ENCODE peak calls at places on chromosomes 3 and 15, in six cellular contexts. V is heart left ventricle; Q is tibial artery; H is mucosa of descending colon; C is activated naive CD8-positive, alpha-beta T cell treated with anti-CD3 and anti-CD28 coated beads, Interleukin-2, amount 50 U/mL, for 24 hours; R is NCI-H2081. G is an unnamed sample.

GRCh38 chr3:16839271-16840110 is 45.3 kb upstream of the PLCL2 start:
- DNase-seq in C (no peak), Q (no peak), R (no peak), H (no peak), V (no peak), G (no peak)

GRCh38 chr3:148723591-148723990 is 25.9 kb downstream of the AGTR1 start:
- DNase-seq in V (no peak), Q (no peak), H (no peak), C (no peak), R (no peak), G (no peak)

GRCh38 chr15:64843996-64844395 is 2.3 kb downstream of the PLEKHO2 start:
- DNase-seq in C (no peak), Q (no peak), R (no peak), H (no peak), V (no peak), G (no peak)

GRCh38 chr15:27392163-27392562 is 421.2 kb downstream of the GABRG3 start:
- DNase-seq in Q (no peak), R (no peak), V (no peak), C (no peak), H (no peak), G (no peak)

GRCh38 chr3:15409239-15409638 is 18.1 kb downstream of the METTL6 start:
- DNase-seq in H (no peak), V (no peak), Q (no peak), R (no peak), C (no peak), G (no peak)

GRCh38 chr3:152126260-152126659 is 142.5 kb upstream of the MBNL1 start:
- DNase-seq in C (no peak), V (no peak), Q (no peak), R (no peak), H (no peak), G (no peak)

GRCh38 chr15:39493393-39494067 is 87.3 kb upstream of the THBS1 start:
- DNase-seq in H (no peak), V (no peak), Q (no peak), C (no peak), R (no peak), G (no peak)

GRCh38 chr3:43144811-43145490 is 39.1 kb upstream of the POMGNT2 start:
- DNase-seq in Q (no peak), H (no peak), C (no peak), V (no peak), R (no peak), G (no peak)

GRCh38 chr3:25385807-25386512 is 42.1 kb upstream of the RARB start:
- DNase-seq in H (no peak), C (no peak), V (peak; percentile 22), Q (no peak), R (no peak), G (no peak)

GRCh38 chr3:180102604-180103003 is 65.9 kb upstream of the PEX5L start:
- DNase-seq in H (no peak), Q (no peak), R (no peak), C (no peak), V (no peak), G (no peak)

GRCh38 chr15:101407439-101407838 is 82.1 kb downstream of the PCSK6 start:
- DNase-seq in Q (no peak), C (peak; percentile 8), H (no peak), R (no peak), V (no peak), G (no peak)

GRCh38 chr15:55915221-55915620 is 78.2 kb downstream of the NEDD4 start:
- DNase-seq in C (no peak), R (no peak), V (no peak), H (no peak), Q (no peak), G (no peak)

GRCh38 chr3:185926445-185926844 is 11.4 kb downstream of the TRA2B start:
- DNase-seq in V (no peak), C (no peak), Q (no peak), R (no peak), H (peak; percentile 30), G (no peak)

GRCh38 chr3:65210026-65210814 is 522.4 kb upstream of the ADAMTS9 start:
- DNase-seq in V (no peak), Q (no peak), R (no peak), H (no peak), C (no peak), G (no peak)

GRCh38 chr3:115930922-115931321 is 307.6 kb downstream of the GAP43 start:
- DNase-seq in Q (no peak), C (no peak), V (no peak), R (no peak), H (no peak), G (no peak)

GRCh38 chr3:44363591-44363990 is 25.0 kb downstream of the TCAIM start:
- DNase-seq in H (no peak), C (no peak), Q (no peak), R (no peak), V (no peak), G (no peak)

GRCh38 chr3:148681080-148681479 is 16.6 kb upstream of the AGTR1 start:
- DNase-seq in V (no peak), Q (no peak), C (no peak), R (no peak), H (no peak), G (no peak)

GRCh38 chr3:196624008-196624790 is 15.3 kb upstream of the NRROS start:
- DNase-seq in C (peak; percentile 59), Q (no peak), V (no peak), R (no peak), H (no peak), G (no peak)

GRCh38 chr3:174303911-174304541 is 555.1 kb upstream of the NAALADL2 start:
- DNase-seq in H (no peak), V (no peak), R (no peak), Q (no peak), C (no peak), G (no peak)

G was measured in naive thymus-derived CD8-positive, alpha-beta T cell.